ENCODE peak calls at places on chromosome 1, in seven cellular contexts. F is cardiac muscle cell, U is HCT116, Z is HL-60, M is fibroblast of lung, V is heart right ventricle, L is tibial artery. E is an unnamed sample.

GRCh38 chr1:221335161-221336101 is 406.5 kb downstream of the DUSP10 start:
- DNase-seq in F (no peak), U (no peak), Z (no peak), M (peak), V (no peak), L (peak), E (peak)

GRCh38 chr1:205983925-205984725 is 19.1 kb downstream of the RAB7B start:
- DNase-seq in F (peak), U (peak), Z (peak), M (peak), V (peak), L (peak), E (peak)

GRCh38 chr1:67029472-67029871 is 24.5 kb downstream of the SLC35D1 start:
- DNase-seq in F (no peak), U (no peak), Z (no peak), M (no peak), V (no peak), L (no peak), E (no peak)

GRCh38 chr1:241717975-241718374 is 65.9 kb downstream of the WDR64 start:
- DNase-seq in F (no peak), U (no peak), Z (no peak), M (no peak), V (no peak), L (no peak), E (no peak)

GRCh38 chr1:246261641-246262040 is 245.4 kb downstream of the SMYD3 start:
- DNase-seq in F (no peak), U (no peak), Z (no peak), M (peak), V (no peak), L (no peak), E (no peak)

GRCh38 chr1:154791292-154792278 is 78.5 kb downstream of the KCNN3 start:
- DNase-seq in F (no peak), U (peak), Z (no peak), M (peak), V (no peak), L (no peak), E (peak)

GRCh38 chr1:165865941-165866340 is 38.5 kb downstream of the UCK2 start:
- DNase-seq in F (no peak), U (no peak), Z (no peak), M (no peak), V (no peak), L (no peak), E (no peak)

GRCh38 chr1:234674218-234674815 is 64.3 kb upstream of the IRF2BP2 start:
- DNase-seq in F (no peak), U (no peak), Z (no peak), M (no peak), V (no peak), L (no peak), E (no peak)

GRCh38 chr1:31576743-31577455 is 584 bp downstream of the TINAGL1 start:
- DNase-seq in F (no peak), U (no peak), Z (no peak), M (no peak), V (no peak), L (no peak), E (no peak)

GRCh38 chr1:97094257-97094972 is 372.8 kb downstream of the PTBP2 start:
- DNase-seq in F (no peak), U (no peak), Z (no peak), M (peak), V (no peak), L (no peak), E (peak)

GRCh38 chr1:87061742-87062156 is 147.3 kb downstream of the HS2ST1 start:
- DNase-seq in F (no peak), U (no peak), Z (no peak), M (peak), V (no peak), L (no peak), E (peak)

GRCh38 chr1:31715097-31715872 is 11.5 kb upstream of the COL16A1 start:
- DNase-seq in F (peak), U (peak), Z (peak), M (peak), V (peak), L (peak), E (peak)

GRCh38 chr1:208510192-208510952 is 266.2 kb upstream of the PLXNA2 start:
- DNase-seq in F (no peak), U (no peak), Z (no peak), M (peak), V (no peak), L (no peak), E (peak)

GRCh38 chr1:156705321-156705917 is at the start of gene CRABP2:
- DNase-seq in F (peak), U (no peak), Z (no peak), M (peak), V (no peak), L (peak), E (no peak)

GRCh38 chr1:240462277-240462676 is 149.7 kb downstream of the GREM2 start:
- DNase-seq in F (no peak), U (no peak), Z (no peak), M (no peak), V (no peak), L (no peak), E (no peak)

GRCh38 chr1:161439280-161440232 is 65.7 kb upstream of the FCGR2A start:
- DNase-seq in F (no peak), U (no peak), Z (peak), M (peak), V (no peak), L (no peak), E (peak)

GRCh38 chr1:198933506-198933905 is 294.7 kb downstream of the PTPRC start:
- DNase-seq in F (no peak), U (no peak), Z (no peak), M (no peak), V (no peak), L (no peak), E (peak)

GRCh38 chr1:17204546-17205440 is at the start of gene PADI1:
- DNase-seq in F (no peak), U (no peak), Z (no peak), M (no peak), V (no peak), L (no peak), E (peak)

GRCh38 chr1:1833916-1834325 is 55.7 kb upstream of the NADK start:
- DNase-seq in F (no peak), U (no peak), Z (no peak), M (no peak), V (no peak), L (peak), E (no peak)

GRCh38 chr1:94541175-94542087 is at the start of gene F3:
- DNase-seq in F (peak), U (peak), Z (peak), M (peak), V (peak), L (peak), E (peak)

GRCh38 chr1:235329139-235329808 is 904 bp downstream of the GGPS1 start:
- DNase-seq in F (peak), U (no peak), Z (no peak), M (no peak), V (no peak), L (no peak), E (peak)

GRCh38 chr1:193730017-193730416 is 543.6 kb upstream of the B3GALT2 start:
- DNase-seq in F (no peak), U (no peak), Z (no peak), M (peak), V (no peak), L (no peak), E (peak)

GRCh38 chr1:52348704-52349301 is 17.2 kb downstream of the CC2D1B start:
- DNase-seq in F (peak), U (no peak), Z (peak), M (peak), V (no peak), L (no peak), E (peak)

GRCh38 chr1:100703716-100704115 is 15.8 kb upstream of the VCAM1 start:
- DNase-seq in F (no peak), U (no peak), Z (no peak), M (no peak), V (no peak), L (no peak), E (no peak)

GRCh38 chr1:157090771-157091170 is 8.8 kb downstream of the ETV3L start:
- DNase-seq in F (no peak), U (no peak), Z (no peak), M (no peak), V (no peak), L (peak), E (no peak)

GRCh38 chr1:81703736-81704463 is 96.8 kb upstream of the ADGRL2 start:
- DNase-seq in F (no peak), U (no peak), Z (no peak), M (peak), V (no peak), L (no peak), E (peak)

GRCh38 chr1:36664564-36665287 is 182.0 kb upstream of the CSF3R start:
- DNase-seq in F (no peak), U (no peak), Z (no peak), M (no peak), V (no peak), L (no peak), E (no peak)

GRCh38 chr1:24725209-24725651 is 20.0 kb upstream of the CLIC4 start:
- DNase-seq in F (no peak), U (no peak), Z (no peak), M (no peak), V (no peak), L (no peak), E (no peak)

GRCh38 chr1:212119397-212119837 is 83.9 kb downstream of the DTL start:
- DNase-seq in F (peak), U (no peak), Z (no peak), M (no peak), V (peak), L (no peak), E (no peak)

GRCh38 chr1:180267761-180268555 is 37.9 kb downstream of the LHX4 start:
- DNase-seq in F (no peak), U (no peak), Z (no peak), M (no peak), V (no peak), L (peak), E (no peak)

GRCh38 chr1:11594222-11594621 is 60.0 kb downstream of the FBXO2 start:
- DNase-seq in F (peak), U (peak), Z (no peak), M (peak), V (no peak), L (no peak), E (no peak)

GRCh38 chr1:110264430-110264829 is 54.3 kb downstream of the KCNC4 start:
- DNase-seq in F (no peak), U (no peak), Z (no peak), M (no peak), V (no peak), L (no peak), E (no peak)
- TF ChIP-seq CTCF in F (no peak), U (no peak), Z (no peak), M (no peak), V (no peak), L (no peak), E (no peak)

GRCh38 chr1:5271264-5271663 is 616.9 kb downstream of the AJAP1 start:
- DNase-seq in F (no peak), U (no peak), Z (no peak), M (no peak), V (no peak), L (no peak), E (no peak)

GRCh38 chr1:5267603-5268235 is 613.3 kb downstream of the AJAP1 start:
- DNase-seq in F (no peak), U (no peak), Z (no peak), M (no peak), V (no peak), L (no peak), E (no peak)

GRCh38 chr1:5269901-5270300 is 615.5 kb downstream of the AJAP1 start:
- DNase-seq in F (no peak), U (no peak), Z (no peak), M (no peak), V (no peak), L (no peak), E (no peak)

GRCh38 chr1:5279127-5279526 is 624.7 kb downstream of the AJAP1 start:
- DNase-seq in F (no peak), U (no peak), Z (no peak), M (no peak), V (no peak), L (no peak), E (no peak)

GRCh38 chr1:5273280-5274003 is 619.0 kb downstream of the AJAP1 start:
- DNase-seq in F (no peak), U (no peak), Z (no peak), M (no peak), V (no peak), L (no peak), E (no peak)
- TF ChIP-seq CTCF in F (no peak), U (no peak), Z (no peak), M (no peak), V (no peak), L (no peak), E (no peak)

GRCh38 chr1:110619412-110620249 is 13.5 kb upstream of the KCNA2 start:
- DNase-seq in F (peak), U (peak), Z (peak), M (peak), V (peak), L (peak), E (peak)
- TF ChIP-seq CTCF in F (peak), U (peak), Z (peak), M (peak), V (peak), L (peak), E (peak)

GRCh38 chr1:91897016-91897415 is 11.1 kb upstream of the TGFBR3 start:
- DNase-seq in F (no peak), U (no peak), Z (no peak), M (no peak), V (no peak), L (no peak), E (no peak)
- TF ChIP-seq CTCF in F (no peak), U (no peak), Z (no peak), M (no peak), V (no peak), L (no peak), E (no peak)

DNA sequence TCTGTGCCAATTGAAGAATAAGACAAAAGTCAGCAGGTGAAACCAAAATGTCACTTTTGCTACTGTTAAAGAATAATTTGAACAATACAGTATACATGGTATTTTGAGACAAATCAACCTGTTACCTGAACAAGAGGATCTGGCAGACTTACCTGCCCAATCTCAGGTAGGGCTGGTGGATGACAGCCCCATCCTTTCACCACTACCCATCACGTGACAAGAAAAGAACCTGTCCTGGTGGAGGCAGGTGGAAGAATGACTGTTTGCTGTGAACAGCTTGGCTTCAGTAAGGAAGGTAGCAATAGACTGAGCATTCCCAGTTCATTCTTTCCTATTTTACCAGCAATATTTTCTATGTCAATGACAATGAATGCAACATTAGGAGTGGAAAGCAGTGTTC is 349.6 kb downstream of the GPATCH2 start:
- DNase-seq in F (no peak), U (no peak), Z (no peak), M (no peak), V (no peak), L (no peak), E (no peak)
- TF ChIP-seq CTCF in F (no peak), U (no peak), Z (no peak), M (no peak), V (no peak), L (no peak), E (no peak)